ENCODE peak calls at places on chromosome 4, in five cellular contexts. Z is activated CD4-positive, alpha-beta T cell treated with anti-CD3 and anti-CD28 coated beads, Interleukin-2, amount 50 U/mL, for 4 hours; K is GM13977; M is GM12891; U is choroid plexus epithelial cell. W is an unnamed sample.

GRCh38 chr4:127623755-127624087 is 9.0 kb upstream of the INTU start:
- DNase-seq in U (peak; percentile 57), M (no peak), Z (no peak), K (peak; percentile 28), W (peak; percentile 34)

GRCh38 chr4:174928575-174929253 is 10.6 kb downstream of the ADAM29 start:
- DNase-seq in Z (no peak), M (no peak), U (no peak), K (no peak), W (no peak)

GRCh38 chr4:40923326-40924095 is 173.8 kb downstream of the NSUN7 start:
- DNase-seq in K (no peak), M (no peak), Z (no peak), U (no peak), W (no peak)

GRCh38 chr4:10006604-10007435 is 14.5 kb downstream of the SLC2A9 start:
- DNase-seq in Z (no peak), K (no peak), M (no peak), U (peak; percentile 45), W (peak; percentile 36)

GRCh38 chr4:116180056-116180690 is 905.2 kb downstream of the TRAM1L1 start:
- DNase-seq in Z (no peak), K (peak; percentile 12), M (no peak), U (peak; percentile 15), W (no peak)

GRCh38 chr4:110631582-110632505 is 9.0 kb upstream of the PITX2 start:
- DNase-seq in K (peak; percentile 87), U (peak; percentile 72), Z (no peak), M (peak; percentile 81), W (peak; percentile 98)

GRCh38 chr4:15695764-15696163 is 7.1 kb upstream of the BST1 start:
- DNase-seq in Z (no peak), U (no peak), K (no peak), M (no peak), W (no peak)

GRCh38 chr4:7124643-7125442 is 57.0 kb upstream of the GRPEL1 start:
- DNase-seq in U (peak; percentile 95), M (no peak), Z (no peak), K (no peak), W (peak; percentile 96)

GRCh38 chr4:128322986-128323385 is 35.4 kb upstream of the PGRMC2 start:
- DNase-seq in U (peak; percentile 84), K (no peak), M (no peak), Z (no peak), W (peak; percentile 95)

GRCh38 chr4:3196670-3197359 is 52.1 kb upstream of the MSANTD1 start:
- DNase-seq in U (no peak), M (no peak), K (no peak), Z (no peak), W (no peak)

GRCh38 chr4:83362492-83363329 is 28.1 kb upstream of the HPSE start:
- DNase-seq in K (no peak), M (no peak), U (peak; percentile 75), Z (no peak), W (peak; percentile 56)

GRCh38 chr4:56410247-56410646 is 23.0 kb upstream of the AASDH start:
- DNase-seq in Z (no peak), M (no peak), K (no peak), U (peak; percentile 99), W (peak; percentile 98)

GRCh38 chr4:40055873-40056721 is 553 bp upstream of the N4BP2 start:
- DNase-seq in K (peak; percentile 75), M (peak; percentile 50), U (peak; percentile 95), Z (peak; percentile 10), W (peak; percentile 94)

GRCh38 chr4:1566838-1567518 is 117.1 kb downstream of the FAM53A start:
- DNase-seq in Z (no peak), K (no peak), M (no peak), U (no peak), W (no peak)

GRCh38 chr4:110787109-110787508 is 164.2 kb upstream of the PITX2 start:
- DNase-seq in U (no peak), M (no peak), K (no peak), Z (no peak), W (peak; percentile 54)

GRCh38 chr4:39873823-39874222 is 103.9 kb downstream of the PDS5A start:
- DNase-seq in Z (no peak), U (peak; percentile 80), K (no peak), M (no peak), W (peak; percentile 83)

W was measured in iris pigment epithelial cell.